ENCODE peak calls at places on chromosomes 13 and 19, in seven cellular contexts. I is breast epithelium; Y is effector memory CD4-positive, alpha-beta T cell; W is adrenal gland; S is naive thymus-derived CD4-positive, alpha-beta T cell; E is fibroblast of lung; P is CD8-positive, alpha-beta memory T cell. N is an unnamed sample.

GRCh38 chr13:90613076-90613795 is 734.3 kb upstream of the MIR17HG start:
- DNase-seq in I (no peak), Y (no peak), W (no peak), S (no peak), E (no peak), P (no peak), N (no peak)

GRCh38 chr19:38932425-38933179 is 1.9 kb downstream of the MRPS12 start:
- DNase-seq in I (no peak), Y (no peak), W (peak; percentile 38), S (no peak), E (peak; percentile 50), P (no peak), N (no peak)

GRCh38 chr19:17420267-17420924 is 549 bp downstream of the MVB12A start:
- DNase-seq in I (no peak), Y (no peak), W (peak; percentile 67), S (peak; percentile 26), E (no peak), P (no peak), N (no peak)

GRCh38 chr19:50381881-50382729 is 2.0 kb upstream of the POLD1 start:
- DNase-seq in I (no peak), Y (no peak), W (no peak), S (no peak), E (no peak), P (no peak), N (no peak)

GRCh38 chr13:49629947-49630346 is 1.6 kb downstream of the ARL11 start:
- DNase-seq in I (no peak), Y (no peak), W (no peak), S (no peak), E (no peak), P (no peak), N (no peak)

GRCh38 chr19:50906217-50906616 is 5.0 kb downstream of the KLK4 start:
- DNase-seq in I (no peak), Y (no peak), W (peak; percentile 40), S (no peak), E (peak; percentile 6), P (no peak), N (peak; percentile 47)

GRCh38 chr19:19956431-19957075 is 55.8 kb downstream of the ZNF93 start:
- DNase-seq in I (no peak), Y (no peak), W (no peak), S (no peak), E (no peak), P (no peak), N (no peak)

GRCh38 chr19:7916137-7916907 is 1.7 kb downstream of the TGFBR3L start:
- DNase-seq in I (no peak), Y (peak; percentile 49), W (no peak), S (no peak), E (no peak), P (peak; percentile 73), N (no peak)

GRCh38 chr19:52566588-52566987 is 3.5 kb upstream of the ZNF701 start:
- DNase-seq in I (no peak), Y (no peak), W (no peak), S (no peak), E (peak; percentile 55), P (no peak), N (no peak)

GRCh38 chr13:46119883-46120614 is 15.2 kb upstream of the CPB2 start:
- DNase-seq in I (no peak), Y (no peak), W (peak; percentile 40), S (no peak), E (peak; percentile 31), P (no peak), N (no peak)

GRCh38 chr19:2962018-2962670 is 15.2 kb upstream of the TLE6 start:
- DNase-seq in I (no peak), Y (no peak), W (peak; percentile 79), S (peak; percentile 68), E (peak; percentile 89), P (peak; percentile 54), N (peak; percentile 80)

GRCh38 chr13:25756916-25757315 is 294.9 kb downstream of the SHISA2 start:
- DNase-seq in I (no peak), Y (no peak), W (no peak), S (no peak), E (no peak), P (no peak), N (no peak)

GRCh38 chr13:26601669-26602068 is 44.2 kb downstream of the WASF3 start:
- DNase-seq in I (no peak), Y (no peak), W (no peak), S (no peak), E (peak; percentile 22), P (no peak), N (no peak)

GRCh38 chr13:100525453-100526298 is 62.9 kb downstream of the GGACT start:
- DNase-seq in I (no peak), Y (no peak), W (no peak), S (no peak), E (no peak), P (no peak), N (no peak)

GRCh38 chr19:8403098-8403819 is 9.8 kb upstream of the MARCHF2 start:
- DNase-seq in I (no peak), Y (no peak), W (no peak), S (no peak), E (no peak), P (no peak), N (no peak)

GRCh38 chr19:13902993-13903555 is 2.8 kb downstream of the BRME1 start:
- DNase-seq in I (no peak), Y (no peak), W (no peak), S (no peak), E (no peak), P (no peak), N (no peak)

GRCh38 chr13:35724480-35724879 is 248.0 kb upstream of the MAB21L1 start:
- DNase-seq in I (no peak), Y (no peak), W (no peak), S (no peak), E (peak; percentile 47), P (no peak), N (no peak)

GRCh38 chr19:42563352-42564210 is 31.1 kb downstream of the CEACAM8 start:
- DNase-seq in I (no peak), Y (no peak), W (peak; percentile 69), S (no peak), E (peak; percentile 36), P (no peak), N (peak; percentile 42)

GRCh38 chr19:15790096-15790495 is 2.6 kb downstream of the OR10H5 start:
- DNase-seq in I (no peak), Y (no peak), W (no peak), S (no peak), E (no peak), P (no peak), N (no peak)

GRCh38 chr19:13981467-13981866 is 24.7 kb downstream of the RFX1 start:
- DNase-seq in I (no peak), Y (no peak), W (no peak), S (no peak), E (no peak), P (no peak), N (no peak)

GRCh38 chr13:52001120-52001731 is 10.0 kb downstream of the ATP7B start:
- DNase-seq in I (no peak), Y (no peak), W (no peak), S (peak; percentile 16), E (peak; percentile 71), P (no peak), N (no peak)

GRCh38 chr13:20080377-20081164 is 80.3 kb downstream of the GJA3 start:
- DNase-seq in I (no peak), Y (no peak), W (no peak), S (no peak), E (peak; percentile 15), P (no peak), N (no peak)

GRCh38 chr19:47512183-47512947 is 2.5 kb downstream of the NAPA start:
- DNase-seq in I (no peak), Y (no peak), W (peak; percentile 73), S (no peak), E (peak; percentile 78), P (no peak), N (peak; percentile 85)

GRCh38 chr19:47514869-47515588 is at the start of gene NAPA:
- DNase-seq in I (peak; percentile 100), Y (peak; percentile 100), W (peak; percentile 100), S (peak; percentile 100), E (peak; percentile 100), P (peak; percentile 100), N (peak; percentile 100)

GRCh38 chr19:47511681-47512080 is 3.2 kb downstream of the NAPA start:
- DNase-seq in I (no peak), Y (no peak), W (no peak), S (no peak), E (no peak), P (no peak), N (no peak)

GRCh38 chr19:47512948-47513319 is 1.9 kb downstream of the NAPA start:
- DNase-seq in I (no peak), Y (no peak), W (no peak), S (no peak), E (no peak), P (no peak), N (no peak)

GRCh38 chr19:47514151-47514868 is 553 bp downstream of the NAPA start:
- DNase-seq in I (no peak), Y (no peak), W (no peak), S (no peak), E (no peak), P (no peak), N (no peak)
- H3K4me1 ChIP-seq in I (peaks cover 21% of the 10 kb centered on the region), Y (peaks cover 33% of the 10 kb centered on the region), W (peaks cover 52% of the 10 kb centered on the region), S (peaks cover 64% of the 10 kb centered on the region), E (peaks cover 31% of the 10 kb centered on the region), P (peaks cover 71% of the 10 kb centered on the region), N (peaks cover 30% of the 10 kb centered on the region)

DNA sequence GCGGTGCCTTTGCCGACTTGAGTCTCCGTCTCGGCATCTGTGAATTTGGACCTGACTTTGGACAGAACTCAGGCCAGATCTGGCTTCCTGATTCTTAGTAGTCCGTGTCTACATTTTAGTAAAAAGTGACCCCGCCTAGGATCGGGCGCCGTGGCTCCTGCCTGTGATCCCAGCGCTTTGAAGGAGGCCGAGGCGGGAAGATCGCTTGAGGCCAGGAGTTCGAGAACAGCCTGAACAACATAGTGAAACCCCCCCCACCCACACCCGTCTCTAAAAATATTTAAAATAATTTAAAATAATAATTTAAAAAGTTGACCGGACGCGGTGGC is 849 bp upstream of the TCF3 start:
- DNase-seq in I (no peak), Y (no peak), W (no peak), S (no peak), E (no peak), P (no peak), N (peak; percentile 21)
- H3K27ac ChIP-seq in I (peak overlapping the region; percentile 100), Y (peak overlapping the region; percentile 72), W (peak overlapping the region; percentile 99), S (peak overlapping the region; percentile 99), E (peak overlapping the region; percentile 100), P (peak overlapping the region; percentile 98), N (peak overlapping the region; percentile 100)

DNA sequence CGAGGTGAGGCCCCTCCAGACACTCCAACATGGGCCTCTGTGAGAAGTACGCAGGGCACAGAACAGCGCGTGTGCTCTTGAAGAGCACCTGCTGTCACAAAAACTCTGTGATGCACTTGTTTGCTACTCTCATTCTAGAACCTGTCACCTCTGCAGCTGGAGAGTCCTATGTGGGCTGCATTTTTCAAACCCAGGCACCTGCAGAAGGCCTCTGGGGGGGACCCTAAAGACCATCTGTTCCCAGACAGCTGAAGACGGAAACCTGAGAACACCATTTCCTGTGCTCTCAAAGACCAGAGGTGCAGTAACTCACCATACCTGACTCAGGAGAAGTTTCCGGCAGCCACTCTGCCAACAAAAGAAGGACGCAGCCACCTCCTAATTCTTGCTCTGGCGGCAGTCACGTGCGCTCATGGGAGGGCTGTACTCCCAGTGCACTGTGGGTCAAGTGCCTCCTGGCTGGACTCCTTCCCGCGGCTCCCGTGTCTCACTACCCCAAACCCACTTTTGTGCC is 28.1 kb downstream of the RANBP3 start:
- DNase-seq in I (no peak), Y (no peak), W (no peak), S (peak; percentile 55), E (no peak), P (no peak), N (no peak)
- H3K4me1 ChIP-seq in I (no peaks in the 10 kb centered on the region), Y (peaks cover 69% of the 10 kb centered on the region), W (peaks cover 30% of the 10 kb centered on the region), S (peaks cover 81% of the 10 kb centered on the region), E (peaks cover 28% of the 10 kb centered on the region), P (peaks cover 89% of the 10 kb centered on the region), N (peaks cover 13% of the 10 kb centered on the region)

GRCh38 chr13:43864921-43865320 is 14.6 kb downstream of the CCDC122 start:
- DNase-seq in I (no peak), Y (no peak), W (no peak), S (no peak), E (no peak), P (no peak), N (no peak)
- H3K27ac ChIP-seq in I (no peak overlapping the region), Y (no peak overlapping the region), W (no peak overlapping the region), S (no peak overlapping the region), E (no peak overlapping the region), P (no peak overlapping the region), N (no peak overlapping the region)

N was measured in prostate gland.